ENCODE peak calls at places on chromosome 14, in four cellular contexts. I is neural crest cell, X is AG09309, Z is astrocyte. Y is an unnamed sample.

GRCh38 chr14:66476964-66477363 is 9.2 kb upstream of the CCDC196 start:
- DNase-seq in I (no peak), X (no peak), Z (peak), Y (no peak)

GRCh38 chr14:28494196-28494595 is 272.4 kb upstream of the FOXG1 start:
- DNase-seq in I (no peak), X (no peak), Z (peak), Y (no peak)

GRCh38 chr14:93102141-93102540 is 13.6 kb downstream of the ITPK1 start:
- DNase-seq in I (no peak), X (no peak), Z (no peak), Y (no peak)

GRCh38 chr14:24262821-24263733 is at the start of gene TGM1:
- DNase-seq in I (no peak), X (no peak), Z (no peak), Y (peak)

GRCh38 chr14:65002586-65003210 is 16.0 kb downstream of the FNTB start:
- DNase-seq in I (no peak), X (no peak), Z (peak), Y (no peak)

GRCh38 chr14:68645371-68645770 is 147.5 kb downstream of the ZFP36L1 start:
- DNase-seq in I (no peak), X (no peak), Z (no peak), Y (no peak)

GRCh38 chr14:65354715-65355114 is 57.8 kb upstream of the FUT8 start:
- DNase-seq in I (no peak), X (no peak), Z (no peak), Y (no peak)

GRCh38 chr14:76376001-76376404 is at the start of gene ESRRB:
- DNase-seq in I (peak), X (no peak), Z (no peak), Y (no peak)

GRCh38 chr14:21518725-21519124 is 7.4 kb downstream of the SALL2 start:
- DNase-seq in I (no peak), X (no peak), Z (no peak), Y (no peak)

GRCh38 chr14:61196792-61197191 is 84.3 kb downstream of the TMEM30B start:
- DNase-seq in I (no peak), X (no peak), Z (no peak), Y (no peak)

GRCh38 chr14:77004711-77005460 is 23.6 kb downstream of the IRF2BPL start:
- DNase-seq in I (no peak), X (no peak), Z (no peak), Y (no peak)

GRCh38 chr14:96275182-96276112 is 19.4 kb downstream of the BDKRB1 start:
- DNase-seq in I (peak), X (peak), Z (peak), Y (peak)

GRCh38 chr14:105481886-105482454 is 4.7 kb upstream of the CRIP1 start:
- DNase-seq in I (peak), X (peak), Z (peak), Y (no peak)
- TF ChIP-seq CTCF in I (peak), X (no peak), Z (no peak), Y (peak)

GRCh38 chr14:32224731-32225377 is 21.8 kb upstream of the RNU6-8 start:
- DNase-seq in I (no peak), X (no peak), Z (peak), Y (no peak)
- TF ChIP-seq CTCF in I (peak), X (peak), Z (peak), Y (peak)

GRCh38 chr14:101657372-101657771 is 96.1 kb downstream of the DIO3 start:
- DNase-seq in I (no peak), X (no peak), Z (no peak), Y (no peak)
- TF ChIP-seq CTCF in I (no peak), X (no peak), Z (no peak), Y (no peak)

GRCh38 chr14:30389901-30390394 is 169.0 kb upstream of the G2E3 start:
- DNase-seq in I (no peak), X (no peak), Z (no peak), Y (no peak)
- TF ChIP-seq CTCF in I (no peak), X (no peak), Z (no peak), Y (no peak)

GRCh38 chr14:73949752-73950734 is at the start of the genes COQ6 and FAM161B:
- DNase-seq in I (peak), X (peak), Z (peak), Y (peak)
- TF ChIP-seq CTCF in I (peak), X (no peak), Z (no peak), Y (peak)

DNA sequence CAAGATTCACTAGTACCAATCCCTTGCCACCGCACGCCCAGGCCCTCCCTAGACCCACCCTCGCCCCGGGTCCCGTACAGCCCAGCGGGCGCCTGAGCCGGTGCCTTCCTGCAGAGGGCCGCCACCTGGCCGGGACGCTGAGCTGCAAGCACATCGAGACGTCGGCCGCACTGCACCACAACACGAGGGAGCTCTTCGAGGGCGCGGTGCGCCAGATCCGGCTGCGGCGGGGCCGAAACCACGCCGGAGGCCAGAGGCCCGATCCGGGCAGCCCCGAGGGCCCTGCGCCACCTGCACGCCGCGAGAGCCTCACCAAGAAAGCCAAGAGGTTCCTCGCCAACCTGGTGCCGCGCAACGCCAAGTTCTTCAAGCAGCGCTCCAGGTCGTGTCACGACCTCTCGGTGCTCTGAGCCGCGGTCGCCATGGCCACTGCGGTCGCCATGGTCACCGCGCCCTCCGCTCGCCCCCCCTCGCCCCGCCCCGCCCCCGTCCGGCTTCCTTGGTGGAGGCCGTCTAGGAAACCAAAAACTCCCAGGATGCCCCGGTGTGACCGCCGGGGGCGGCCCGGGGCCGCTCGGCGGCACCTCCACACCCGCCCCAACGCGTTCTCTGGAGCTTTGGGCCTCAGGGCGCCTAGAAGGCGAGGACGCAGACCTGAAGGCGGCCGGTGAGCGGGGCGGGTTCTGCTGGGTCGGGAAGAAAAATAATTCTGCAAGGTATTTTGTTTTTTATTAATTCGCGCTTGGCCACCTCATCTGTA is 3.7 kb downstream of the REM2 start:
- DNase-seq in I (peak), X (no peak), Z (peak), Y (no peak)
- TF ChIP-seq CTCF in I (peak), X (peak), Z (no peak), Y (peak)

GRCh38 chr14:56168007-56168616 is 49.9 kb downstream of the PELI2 start:
- DNase-seq in I (no peak), X (no peak), Z (no peak), Y (no peak)
- TF ChIP-seq CTCF in I (no peak), X (no peak), Z (no peak), Y (no peak)

DNA sequence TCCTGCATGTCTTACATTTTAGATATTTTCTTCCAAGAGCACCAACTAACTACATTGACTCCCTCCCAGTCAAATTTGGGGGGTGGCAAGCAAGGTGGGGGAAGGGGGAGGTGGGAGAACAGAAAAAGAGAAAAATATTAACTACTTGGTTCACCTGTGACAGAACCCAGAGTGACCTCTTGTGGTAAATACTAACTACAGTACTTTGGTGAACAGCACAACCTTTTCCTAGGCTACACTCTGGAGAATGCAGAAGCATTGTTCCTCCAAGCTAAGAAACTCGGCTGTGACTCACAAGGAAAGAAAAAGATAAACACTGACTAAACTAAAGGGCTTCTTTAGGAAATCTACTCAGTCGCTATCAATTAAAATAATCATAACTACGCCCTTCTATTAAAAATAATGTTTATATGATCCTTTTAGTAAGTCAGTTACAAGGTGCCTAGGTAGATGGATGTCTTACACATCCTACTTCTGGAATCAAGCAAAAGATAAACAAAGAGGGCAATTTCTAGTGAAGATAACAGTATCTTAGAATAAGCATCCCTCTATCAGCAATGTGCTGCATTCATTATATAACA is 5.4 kb downstream of the KCNH5 start:
- DNase-seq in I (no peak), X (no peak), Z (peak), Y (no peak)
- TF ChIP-seq CTCF in I (peak), X (no peak), Z (peak), Y (peak)

GRCh38 chr14:34833545-34834523 is 41.3 kb downstream of the BAZ1A start:
- DNase-seq in I (no peak), X (no peak), Z (no peak), Y (no peak)

GRCh38 chr14:34835312-34835711 is 39.8 kb downstream of the BAZ1A start:
- DNase-seq in I (no peak), X (no peak), Z (no peak), Y (no peak)

GRCh38 chr14:34843011-34843554 is 32.1 kb downstream of the BAZ1A start:
- DNase-seq in I (no peak), X (peak), Z (peak), Y (no peak)

DNA sequence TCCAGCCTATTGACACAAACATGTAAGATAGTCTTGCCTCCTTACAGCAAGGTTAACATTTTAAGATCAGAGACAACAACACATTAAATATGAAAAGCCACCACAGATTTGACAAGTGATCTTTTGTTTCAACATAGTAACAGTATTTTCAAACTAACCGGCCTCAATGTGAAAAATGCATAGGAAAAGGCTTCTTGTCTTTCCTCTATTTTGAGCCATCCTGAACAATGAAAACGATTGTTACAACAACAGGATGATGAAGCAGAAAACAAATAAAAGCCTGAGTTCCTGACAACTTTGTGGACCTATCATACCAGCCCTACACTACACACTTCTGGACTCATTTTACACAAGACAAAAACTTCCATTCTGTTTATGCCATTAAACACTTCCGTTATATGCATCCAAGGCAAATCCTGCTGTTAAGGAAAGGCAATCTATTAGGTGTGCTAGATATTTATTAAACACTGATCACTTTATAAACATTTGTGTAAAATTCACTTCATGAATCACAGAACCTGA is 37.3 kb downstream of the BAZ1A start:
- DNase-seq in I (no peak), X (no peak), Z (no peak), Y (no peak)
- TF ChIP-seq CTCF in I (no peak), X (no peak), Z (no peak), Y (no peak)

Y was measured in chondrocyte.